ENCODE peak calls at places on chromosomes 11 and 22, in four cellular contexts. Y, W, V and P are unnamed samples.
A peak's percentile ranks its signal among the peaks of the same experiment; 100 is the strongest.

GRCh38 chr11:128716661-128717210 is 22.9 kb downstream of the FLI1 start:
- DNase-seq in Y (peak; percentile 75), W (no peak), V (no peak), P (no peak)

GRCh38 chr11:13120691-13121090 is 111.6 kb downstream of the RASSF10 start:
- DNase-seq in Y (no peak), W (no peak), V (no peak), P (no peak)

GRCh38 chr11:46210133-46210636 is 67.3 kb upstream of the CREB3L1 start:
- DNase-seq in Y (peak; percentile 45), W (no peak), V (no peak), P (peak; percentile 27)

GRCh38 chr11:26593686-26594085 is 21.6 kb upstream of the MUC15 start:
- DNase-seq in Y (no peak), W (no peak), V (no peak), P (no peak)

GRCh38 chr22:19636696-19637355 is 77.5 kb upstream of the SEPTIN5 start:
- DNase-seq in Y (no peak), W (no peak), V (no peak), P (no peak)

GRCh38 chr22:31154975-31155374 is 5.0 kb upstream of the RNF185 start:
- DNase-seq in Y (no peak), W (no peak), V (no peak), P (no peak)

GRCh38 chr11:43837879-43838278 is 42.8 kb upstream of the ALKBH3 start:
- DNase-seq in Y (no peak), W (no peak), V (no peak), P (peak; percentile 8)

GRCh38 chr11:33387996-33388395 is 130.8 kb downstream of the HIPK3 start:
- DNase-seq in Y (no peak), W (no peak), V (no peak), P (no peak)

GRCh38 chr11:23236846-23237550 is 376.7 kb upstream of the CCDC179 start:
- DNase-seq in Y (no peak), W (no peak), V (no peak), P (no peak)

GRCh38 chr11:104538313-104538712 is 359.9 kb downstream of the CASP12 start:
- DNase-seq in Y (no peak), W (no peak), V (no peak), P (no peak)

GRCh38 chr22:46467006-46467405 is 70.4 kb downstream of the CELSR1 start:
- DNase-seq in Y (no peak), W (no peak), V (no peak), P (no peak)

GRCh38 chr22:50270302-50271010 is at the start of gene MAPK11:
- DNase-seq in Y (peak; percentile 80), W (peak; percentile 67), V (no peak), P (peak; percentile 89)

GRCh38 chr11:71251761-71252433 is 480 bp downstream of the SHANK2 start:
- DNase-seq in Y (no peak), W (peak; percentile 73), V (no peak), P (peak; percentile 78)

GRCh38 chr22:38098410-38099249 is 11.9 kb downstream of the BAIAP2L2 start:
- DNase-seq in Y (no peak), W (no peak), V (no peak), P (no peak)

GRCh38 chr22:45550416-45550815 is 47.7 kb downstream of the FBLN1 start:
- DNase-seq in Y (no peak), W (no peak), V (no peak), P (no peak)

GRCh38 chr11:83035070-83035854 is 36.4 kb downstream of the RAB30 start:
- DNase-seq in Y (no peak), W (no peak), V (no peak), P (no peak)

GRCh38 chr11:34002420-34002819 is 49.1 kb upstream of the CAPRIN1 start:
- DNase-seq in Y (no peak), W (no peak), V (peak; percentile 18), P (no peak)

GRCh38 chr22:26590525-26590858 is 560 bp upstream of the TPST2 start:
- DNase-seq in Y (no peak), W (no peak), V (no peak), P (no peak)

GRCh38 chr11:113289341-113290187 is 24.8 kb upstream of the TTC12 start:
- DNase-seq in Y (peak; percentile 73), W (peak; percentile 66), V (no peak), P (peak; percentile 83)

GRCh38 chr11:113773092-113773415 is 438 bp downstream of the ZW10 start:
- DNase-seq in Y (no peak), W (no peak), V (no peak), P (no peak)

GRCh38 chr11:118216621-118217526 is 7.9 kb downstream of the JAML start:
- DNase-seq in Y (peak; percentile 79), W (no peak), V (no peak), P (peak; percentile 31)

GRCh38 chr11:64359712-64360402 is 895 bp downstream of the RPS6KA4 start:
- DNase-seq in Y (peak; percentile 45), W (no peak), V (no peak), P (peak; percentile 77)

GRCh38 chr11:119262668-119263351 is 54.1 kb downstream of the MCAM start:
- DNase-seq in Y (peak; percentile 15), W (no peak), V (no peak), P (peak; percentile 39)

GRCh38 chr22:47600791-47601400 is 838.4 kb downstream of the TBC1D22A start:
- DNase-seq in Y (no peak), W (no peak), V (peak; percentile 34), P (no peak)

GRCh38 chr22:45777046-45777851 is 105.6 kb downstream of the ATXN10 start:
- DNase-seq in Y (no peak), W (no peak), V (no peak), P (no peak)

GRCh38 chr22:17352798-17353197 is 16.5 kb upstream of the CECR2 start:
- DNase-seq in Y (no peak), W (no peak), V (no peak), P (no peak)

GRCh38 chr11:10648896-10649295 is 44.7 kb downstream of the IRAG1 start:
- DNase-seq in Y (no peak), W (no peak), V (no peak), P (no peak)

GRCh38 chr22:45502215-45503070 is at the start of gene FBLN1:
- DNase-seq in Y (no peak), W (no peak), V (peak; percentile 85), P (no peak)

GRCh38 chr11:36471577-36471976 is 38.5 kb downstream of the TRAF6 start:
- DNase-seq in Y (no peak), W (no peak), V (no peak), P (no peak)

GRCh38 chr11:101583180-101584128 is at the start of gene TRPC6:
- DNase-seq in Y (no peak), W (no peak), V (peak; percentile 70), P (no peak)

GRCh38 chr11:76835928-76836612 is 24.6 kb upstream of the ACER3 start:
- DNase-seq in Y (no peak), W (no peak), V (no peak), P (no peak)

GRCh38 chr11:23755769-23756168 is 741.1 kb upstream of the LUZP2 start:
- DNase-seq in Y (no peak), W (no peak), V (no peak), P (no peak)

GRCh38 chr11:67401495-67402191 is at the start of gene PPP1CA:
- DNase-seq in Y (peak; percentile 91), W (peak; percentile 96), V (peak; percentile 95), P (peak; percentile 100)
- TF ChIP-seq CTCF in Y (peak; percentile 46), W (no peak), V (peak; percentile 81), P (peak; percentile 19)

GRCh38 chr22:20857247-20857643 is 1.4 kb downstream of the PI4KA start:
- DNase-seq in Y (no peak), W (no peak), V (no peak), P (no peak)

GRCh38 chr22:20858615-20859416 is at the start of the genes PI4KA and SNAP29:
- DNase-seq in Y (peak; percentile 99), W (peak; percentile 97), V (peak; percentile 98), P (peak; percentile 100)

GRCh38 chr22:20862540-20862939 is 3.7 kb downstream of the SNAP29 start:
- DNase-seq in Y (no peak), W (no peak), V (no peak), P (no peak)

GRCh38 chr22:20859615-20860014 is 808 bp downstream of the SNAP29 start:
- DNase-seq in Y (no peak), W (no peak), V (no peak), P (no peak)

GRCh38 chr22:20857838-20858614 is 585 bp downstream of the PI4KA start:
- DNase-seq in Y (peak; percentile 86), W (no peak), V (peak; percentile 93), P (peak; percentile 87)
- TF ChIP-seq CTCF in Y (no peak), W (no peak), V (no peak), P (no peak)

DNA sequence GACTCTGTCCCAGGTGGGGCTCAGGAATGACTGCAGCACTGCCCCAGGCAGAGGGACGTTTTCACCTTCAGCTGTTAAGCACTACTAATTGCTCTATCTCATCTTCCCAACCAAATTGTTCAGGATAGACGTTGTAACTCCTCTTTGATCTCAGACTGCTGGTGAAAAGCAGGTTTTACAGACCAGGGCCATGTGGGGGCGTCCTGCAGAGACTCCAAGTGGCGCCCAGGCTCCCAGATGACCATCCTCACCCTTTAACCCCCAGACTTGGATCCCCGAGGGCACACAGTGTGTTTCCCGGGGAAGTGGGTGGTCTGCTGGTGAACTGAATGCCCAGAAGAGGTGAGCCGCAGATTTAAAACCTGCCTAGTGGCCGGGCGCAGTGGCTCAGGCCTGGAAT is 23.9 kb downstream of the FADD start:
- DNase-seq in Y (peak; percentile 18), W (no peak), V (no peak), P (no peak)
- TF ChIP-seq CTCF in Y (no peak), W (no peak), V (peak; percentile 37), P (no peak)

DNA sequence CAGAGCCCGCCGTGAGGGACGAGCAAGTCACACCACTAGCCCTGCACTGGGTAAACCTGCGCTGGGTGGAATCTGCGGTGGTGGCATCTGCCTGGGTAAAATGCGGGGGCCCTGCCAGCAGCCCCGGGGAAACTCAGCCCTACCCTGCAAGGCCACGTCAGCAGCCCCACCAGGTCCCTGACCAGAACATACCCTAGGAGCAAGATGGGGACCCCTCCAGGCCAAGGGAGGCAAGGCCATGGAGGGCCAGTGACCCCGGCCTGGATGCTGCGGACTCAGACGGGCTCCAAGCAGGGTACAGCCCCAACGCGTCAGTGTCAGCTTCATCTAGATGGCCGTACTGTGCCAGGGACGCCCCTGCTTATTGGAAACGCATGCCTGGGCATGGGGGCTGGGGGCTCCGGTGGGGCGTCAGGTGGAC is 26.3 kb downstream of the TOLLIP start:
- DNase-seq in Y (no peak), W (no peak), V (no peak), P (no peak)
- TF ChIP-seq CTCF in Y (no peak), W (no peak), V (no peak), P (no peak)

GRCh38 chr22:24706050-24706449 is 68.5 kb downstream of the PIWIL3 start:
- DNase-seq in Y (no peak), W (no peak), V (no peak), P (no peak)
- TF ChIP-seq CTCF in Y (no peak), W (no peak), V (no peak), P (no peak)

GRCh38 chr11:761526-762108 is 14.4 kb downstream of the TALDO1 start:
- DNase-seq in Y (no peak), W (no peak), V (no peak), P (no peak)
- TF ChIP-seq CTCF in Y (no peak), W (no peak), V (no peak), P (no peak)

GRCh38 chr11:11669447-11669846 is 47.6 kb upstream of the GALNT18 start:
- DNase-seq in Y (no peak), W (no peak), V (no peak), P (no peak)

GRCh38 chr11:11668781-11669180 is 47.0 kb upstream of the GALNT18 start:
- DNase-seq in Y (no peak), W (no peak), V (no peak), P (no peak)

GRCh38 chr11:11668293-11668692 is 46.5 kb upstream of the GALNT18 start:
- DNase-seq in Y (no peak), W (no peak), V (no peak), P (no peak)

GRCh38 chr11:11663907-11664306 is 42.1 kb upstream of the GALNT18 start:
- DNase-seq in Y (no peak), W (no peak), V (no peak), P (no peak)

GRCh38 chr11:11667056-11667455 is 45.3 kb upstream of the GALNT18 start:
- DNase-seq in Y (no peak), W (no peak), V (no peak), P (no peak)
- TF ChIP-seq CTCF in Y (no peak), W (no peak), V (no peak), P (no peak)